ENCODE peak calls at places on chromosomes 4 and X, in seven cellular contexts. M is iPS DF 6.9, H is upper lobe of right lung, X is lower leg skin, Q is mucosa of descending colon, W is neural progenitor cell, S is uterus. L is an unnamed sample.

GRCh38 chr4:101695176-101695575 is 95.4 kb upstream of the BANK1 start:
- DNase-seq in M (no peak), H (no peak), X (no peak), Q (no peak), W (no peak), S (no peak), L (no peak)

GRCh38 chrX:153793291-153793690 is 884 bp downstream of the IDH3G start:
- DNase-seq in M (no peak), H (no peak), X (no peak), Q (no peak), W (no peak), S (no peak), L (peak)

GRCh38 chr4:100736651-100737450 is 219.0 kb upstream of the EMCN start:
- DNase-seq in M (no peak), H (no peak), X (peak), Q (no peak), W (no peak), S (peak), L (no peak)

GRCh38 chr4:40254961-40255721 is 58.3 kb downstream of the RHOH start:
- DNase-seq in M (no peak), H (no peak), X (no peak), Q (no peak), W (no peak), S (no peak), L (no peak)

GRCh38 chr4:110487873-110488272 is 11.9 kb downstream of the ENPEP start:
- DNase-seq in M (no peak), H (no peak), X (no peak), Q (no peak), W (no peak), S (no peak), L (no peak)

GRCh38 chrX:30488092-30488491 is 89.5 kb downstream of the TASL start:
- DNase-seq in M (no peak), H (no peak), X (no peak), Q (no peak), W (peak), S (no peak), L (no peak)

GRCh38 chrX:130147631-130148030 is 18.0 kb downstream of the AIFM1 start:
- DNase-seq in M (no peak), H (no peak), X (no peak), Q (no peak), W (no peak), S (no peak), L (no peak)

GRCh38 chrX:37779857-37780256 is at the start of gene CYBB:
- DNase-seq in M (no peak), H (no peak), X (no peak), Q (no peak), W (no peak), S (no peak), L (no peak)

GRCh38 chr4:130080872-130081451 is 985.0 kb downstream of the C4orf33 start:
- DNase-seq in M (no peak), H (no peak), X (no peak), Q (no peak), W (no peak), S (no peak), L (peak)

GRCh38 chr4:47510506-47511143 is 25.6 kb downstream of the ATP10D start:
- DNase-seq in M (no peak), H (no peak), X (no peak), Q (no peak), W (no peak), S (no peak), L (no peak)
- H3K4me3 ChIP-seq in M (no peak), H (no peak), X (no peak), Q (no peak), W (no peak), S (no peak), L (no peak)

GRCh38 chr4:138943893-138944292 is 71.7 kb upstream of the NOCT start:
- DNase-seq in M (no peak), H (no peak), X (no peak), Q (no peak), W (no peak), S (no peak), L (no peak)

GRCh38 chr4:138939960-138940359 is 75.6 kb upstream of the NOCT start:
- DNase-seq in M (no peak), H (no peak), X (no peak), Q (no peak), W (no peak), S (no peak), L (no peak)

GRCh38 chr4:138941037-138941436 is 74.5 kb upstream of the NOCT start:
- DNase-seq in M (no peak), H (no peak), X (no peak), Q (no peak), W (no peak), S (no peak), L (no peak)

GRCh38 chr4:138935135-138935795 is 80.3 kb upstream of the NOCT start:
- DNase-seq in M (no peak), H (no peak), X (no peak), Q (no peak), W (no peak), S (no peak), L (no peak)

DNA sequence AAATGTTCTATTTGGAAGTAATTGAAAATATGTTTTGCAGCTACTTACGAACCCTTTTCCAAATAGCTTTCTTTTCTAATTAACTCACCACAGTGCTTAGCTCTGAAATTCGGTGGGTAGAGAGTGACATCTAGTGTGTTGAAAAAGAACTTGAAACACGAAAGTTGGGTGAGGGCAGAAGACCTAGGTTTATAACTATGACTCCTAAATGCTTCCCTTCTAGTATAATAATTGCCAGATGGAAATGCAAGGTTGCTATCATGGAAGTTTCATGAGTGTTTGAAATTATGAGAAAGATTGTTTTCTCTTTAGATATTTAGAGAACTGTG is 77.2 kb upstream of the NOCT start:
- DNase-seq in M (peak), H (no peak), X (no peak), Q (no peak), W (peak), S (no peak), L (no peak)
- H3K4me3 ChIP-seq in M (no peak), H (peak), X (no peak), Q (no peak), W (no peak), S (no peak), L (no peak)

GRCh38 chr4:7817877-7818675 is 121.6 kb downstream of the AFAP1 start:
- DNase-seq in M (no peak), H (peak), X (no peak), Q (no peak), W (no peak), S (no peak), L (peak)

GRCh38 chr4:7819446-7819845 is 120.2 kb downstream of the AFAP1 start:
- DNase-seq in M (no peak), H (peak), X (no peak), Q (no peak), W (no peak), S (no peak), L (no peak)

GRCh38 chr4:7816771-7817170 is 122.9 kb downstream of the AFAP1 start:
- DNase-seq in M (no peak), H (peak), X (no peak), Q (no peak), W (no peak), S (no peak), L (no peak)

GRCh38 chr4:7820031-7820825 is 119.4 kb downstream of the AFAP1 start:
- DNase-seq in M (no peak), H (no peak), X (no peak), Q (no peak), W (no peak), S (no peak), L (no peak)

GRCh38 chr4:7818676-7819041 is 121.0 kb downstream of the AFAP1 start:
- DNase-seq in M (no peak), H (no peak), X (no peak), Q (no peak), W (no peak), S (no peak), L (no peak)
- H3K4me3 ChIP-seq in M (no peak), H (no peak), X (no peak), Q (no peak), W (no peak), S (no peak), L (no peak)

GRCh38 chr4:37889849-37890500 is 909 bp upstream of the TBC1D1 start:
- DNase-seq in M (no peak), H (no peak), X (no peak), Q (no peak), W (peak), S (peak), L (no peak)
- H3K4me3 ChIP-seq in M (peak), H (peak), X (peak), Q (no peak), W (peak), S (peak), L (no peak)

L was measured in body of pancreas.